ENCODE peak calls at places on chromosome 10, in nine cellular contexts. P, E, D, A, N, B, T, I and M are unnamed samples.

GRCh38 chr10:114703377-114704125 is 45.5 kb upstream of the ABLIM1 start:
- DNase-seq in I (no peak), T (no peak), P (no peak), A (peak), D (no peak), E (no peak), N (peak), B (peak), M (no peak)

GRCh38 chr10:44424953-44425352 is 40.1 kb upstream of the CXCL12 start:
- DNase-seq in P (no peak), B (no peak), I (no peak), E (no peak), N (no peak), D (no peak), A (no peak), T (no peak), M (no peak)

GRCh38 chr10:86693721-86694369 is 25.5 kb downstream of the LDB3 start:
- DNase-seq in I (no peak), N (no peak), A (peak), D (peak), B (peak), T (no peak), E (peak), P (peak), M (no peak)

GRCh38 chr10:63491558-63492316 is 26.0 kb upstream of the JMJD1C start:
- DNase-seq in A (no peak), T (no peak), D (peak), P (no peak), B (peak), I (no peak), N (no peak), E (no peak), M (no peak)

GRCh38 chr10:100148353-100149211 is 37.2 kb downstream of the ERLIN1 start:
- DNase-seq in T (no peak), A (peak), E (peak), P (no peak), D (peak), N (peak), B (peak), I (no peak), M (no peak)

GRCh38 chr10:87921934-87922688 is 58.7 kb downstream of the PTEN start:
- DNase-seq in A (no peak), N (no peak), E (no peak), P (no peak), B (no peak), D (no peak), I (no peak), T (no peak), M (no peak)

GRCh38 chr10:10996966-10997620 is 20.6 kb upstream of the CELF2 start:
- DNase-seq in A (no peak), B (no peak), N (no peak), I (no peak), T (no peak), D (no peak), P (no peak), E (no peak), M (no peak)

GRCh38 chr10:70815504-70816219 is at the start of gene SGPL1:
- DNase-seq in B (peak), N (peak), E (peak), D (peak), P (peak), A (peak), T (peak), I (peak), M (peak)

GRCh38 chr10:33655921-33656320 is 321.5 kb upstream of the NRP1 start:
- DNase-seq in P (no peak), A (no peak), I (no peak), E (no peak), N (no peak), D (no peak), T (no peak), B (no peak), M (no peak)

GRCh38 chr10:118508863-118509262 is 86.6 kb downstream of the PRLHR start:
- DNase-seq in B (no peak), I (no peak), D (no peak), N (no peak), E (no peak), A (no peak), T (no peak), P (no peak), M (no peak)

GRCh38 chr10:110496553-110497437 is 912 bp upstream of the DUSP5 start:
- DNase-seq in D (no peak), I (no peak), A (no peak), E (no peak), N (peak), P (no peak), B (no peak), T (no peak), M (no peak)

GRCh38 chr10:45454262-45454661 is 80.2 kb downstream of the ALOX5 start:
- DNase-seq in N (no peak), D (no peak), E (no peak), P (no peak), B (no peak), A (no peak), I (no peak), T (no peak), M (no peak)